ENCODE peak calls at places on chromosome 12, in ten cellular contexts. O is NCI-H1436 treated with DMSO at 0.1 percent for 48 hours; H is body of pancreas; Y is anterior cingulate cortex; L is fibroblast of the conjunctiva; R is dorsolateral prefrontal cortex; G is stimulated activated CD8-positive, alpha-beta memory T cell treated with anti-CD3 and anti-CD28 coated beads, Interleukin-15, amount 100 ng/mL, for 24 hours; W is activated T-helper 1 cell treated with Interleukin-2 at 50 U/mL for 16 hours; A is Panc1; T is MCF 10A. K is an unnamed sample.

GRCh38 chr12:105461276-105461975 is 130.9 kb downstream of the C12orf75 start:
- DNase-seq in O (no peak), H (no peak), Y (no peak), L (no peak), R (no peak), G (no peak), W (no peak), A (no peak), T (no peak), K (no peak)

GRCh38 chr12:126936181-126936851 is 1330.7 kb upstream of the TMEM132C start:
- DNase-seq in O (no peak), H (peak), Y (peak), L (no peak), R (peak), G (no peak), W (no peak), A (no peak), T (peak), K (no peak)

GRCh38 chr12:11758087-11758837 is 108.8 kb downstream of the ETV6 start:
- DNase-seq in O (no peak), H (no peak), Y (no peak), L (no peak), R (no peak), G (no peak), W (no peak), A (no peak), T (no peak), K (no peak)

GRCh38 chr12:50734409-50735263 is 29.3 kb upstream of the ATF1 start:
- DNase-seq in O (no peak), H (no peak), Y (peak), L (no peak), R (no peak), G (no peak), W (no peak), A (peak), T (peak), K (no peak)

GRCh38 chr12:102522768-102523167 is 42.4 kb upstream of the IGF1 start:
- DNase-seq in O (no peak), H (no peak), Y (no peak), L (no peak), R (no peak), G (no peak), W (no peak), A (no peak), T (no peak), K (no peak)

GRCh38 chr12:47902131-47902639 is 2.6 kb downstream of the VDR start:
- DNase-seq in O (no peak), H (no peak), Y (no peak), L (no peak), R (no peak), G (no peak), W (no peak), A (no peak), T (no peak), K (no peak)

GRCh38 chr12:57452181-57452936 is 2.7 kb upstream of the INHBE start:
- DNase-seq in O (no peak), H (no peak), Y (peak), L (no peak), R (peak), G (no peak), W (no peak), A (no peak), T (peak), K (no peak)

GRCh38 chr12:72901685-72902084 is 629.5 kb downstream of the TRHDE start:
- DNase-seq in O (no peak), H (no peak), Y (no peak), L (no peak), R (no peak), G (no peak), W (no peak), A (no peak), T (no peak), K (no peak)

GRCh38 chr12:83763425-83763824 is 1076.7 kb downstream of the TMTC2 start:
- DNase-seq in O (no peak), H (no peak), Y (no peak), L (no peak), R (no peak), G (no peak), W (no peak), A (no peak), T (peak), K (no peak)

GRCh38 chr12:130224613-130225012 is 62.3 kb downstream of the FZD10 start:
- DNase-seq in O (no peak), H (no peak), Y (no peak), L (no peak), R (no peak), G (no peak), W (no peak), A (no peak), T (no peak), K (no peak)

GRCh38 chr12:52050771-52051541 is at the start of gene NR4A1:
- DNase-seq in O (peak), H (peak), Y (peak), L (peak), R (peak), G (peak), W (peak), A (no peak), T (peak), K (peak)

GRCh38 chr12:121005346-121005815 is 10.9 kb downstream of the C12orf43 start:
- DNase-seq in O (no peak), H (peak), Y (peak), L (peak), R (no peak), G (no peak), W (no peak), A (peak), T (peak), K (peak)

GRCh38 chr12:87511371-87511770 is 517.8 kb downstream of the C12orf50 start:
- DNase-seq in O (no peak), H (no peak), Y (no peak), L (no peak), R (no peak), G (no peak), W (no peak), A (no peak), T (no peak), K (no peak)

GRCh38 chr12:34397591-34398365 is 375.5 kb downstream of the ALG10 start:
- DNase-seq in O (no peak), H (peak), Y (no peak), L (no peak), R (peak), G (no peak), W (no peak), A (no peak), T (no peak), K (no peak)

K was measured in T follicular helper cell.